ENCODE peak calls at places on chromosome 4, in five cellular contexts. L is fibroblast of pulmonary artery, S is astrocyte of the spinal cord, R is Peyer's patch, W is BE2C. I is an unnamed sample.

GRCh38 chr4:82372874-82373815 is 646 bp downstream of the HNRNPD start:
- DNase-seq in R (peak; percentile 89), S (peak; percentile 59), W (peak; percentile 89), L (peak; percentile 66), I (peak; percentile 61)

GRCh38 chr4:151012836-151013235 is 2.2 kb downstream of the LRBA start:
- DNase-seq in R (peak; percentile 65), W (no peak), L (no peak), S (peak; percentile 10), I (no peak)

GRCh38 chr4:26520728-26521442 is 30.6 kb upstream of the CCKAR start:
- DNase-seq in R (no peak), L (no peak), W (peak; percentile 35), S (no peak), I (no peak)

GRCh38 chr4:150402968-150403367 is 179.0 kb upstream of the MAB21L2 start:
- DNase-seq in R (peak; percentile 62), L (no peak), S (peak; percentile 15), W (peak; percentile 96), I (no peak)

GRCh38 chr4:144174401-144175067 is 34.0 kb upstream of the GYPA start:
- DNase-seq in R (no peak), S (peak; percentile 77), L (peak; percentile 82), W (peak; percentile 10), I (no peak)

GRCh38 chr4:182338731-182339130 is 95.5 kb downstream of the TENM3 start:
- DNase-seq in S (peak; percentile 14), R (no peak), L (no peak), W (no peak), I (no peak)

GRCh38 chr4:169799260-169799659 is 41.5 kb upstream of the HPF1 start:
- DNase-seq in S (no peak), R (no peak), L (no peak), W (no peak), I (no peak)

GRCh38 chr4:108793413-108793812 is 30.6 kb upstream of the ETNPPL start:
- DNase-seq in S (no peak), R (no peak), L (no peak), W (no peak), I (no peak)

GRCh38 chr4:38101563-38101962 is 141.4 kb downstream of the PTTG2 start:
- DNase-seq in S (no peak), W (no peak), L (peak; percentile 55), R (no peak), I (no peak)

GRCh38 chr4:1323635-1324442 is 23.2 kb upstream of the UVSSA start:
- DNase-seq in S (peak; percentile 95), W (no peak), R (no peak), L (peak; percentile 73), I (no peak)

GRCh38 chr4:1327526-1328266 is 19.3 kb upstream of the UVSSA start:
- DNase-seq in W (no peak), L (no peak), R (no peak), S (no peak), I (no peak)

GRCh38 chr4:1325176-1325480 is 21.9 kb upstream of the UVSSA start:
- DNase-seq in R (no peak), W (no peak), L (no peak), S (no peak), I (no peak)

GRCh38 chr4:1326751-1327525 is 20.1 kb upstream of the UVSSA start:
- DNase-seq in L (no peak), R (no peak), W (no peak), S (no peak), I (no peak)

GRCh38 chr4:1325681-1326635 is 21.1 kb upstream of the UVSSA start:
- DNase-seq in S (no peak), L (no peak), W (no peak), R (no peak), I (no peak)
- TF ChIP-seq CTCF in S (no peak), L (no peak), W (no peak), R (no peak), I (no peak)

GRCh38 chr4:98603683-98604573 is 54.5 kb downstream of the TSPAN5 start:
- DNase-seq in S (peak; percentile 68), W (no peak), L (peak; percentile 56), R (no peak), I (no peak)

GRCh38 chr4:98602270-98602669 is 56.1 kb downstream of the TSPAN5 start:
- DNase-seq in S (no peak), L (no peak), R (no peak), W (no peak), I (no peak)

GRCh38 chr4:98604723-98605122 is 53.7 kb downstream of the TSPAN5 start:
- DNase-seq in R (no peak), S (no peak), L (peak; percentile 39), W (no peak), I (no peak)

GRCh38 chr4:98599617-98600016 is 58.8 kb downstream of the TSPAN5 start:
- DNase-seq in S (no peak), R (no peak), W (no peak), L (no peak), I (no peak)

DNA sequence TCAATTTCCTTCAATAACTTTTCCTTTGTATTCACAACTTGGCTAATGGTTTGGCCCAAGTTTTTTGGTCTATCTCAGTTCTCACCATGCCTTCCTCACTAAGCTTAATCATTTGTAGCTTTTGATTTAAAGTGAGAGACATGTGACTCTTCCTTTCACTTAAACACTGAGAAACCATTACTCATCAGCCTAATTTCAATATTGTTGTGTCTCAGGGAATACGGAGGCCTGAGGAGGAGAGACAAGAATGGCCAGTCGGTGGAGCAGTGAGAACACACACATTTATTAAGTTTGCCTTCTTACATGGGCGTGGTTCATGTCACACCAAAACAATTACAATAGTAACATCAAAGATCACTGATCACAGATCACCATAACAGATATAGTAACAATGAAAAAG is 56.7 kb downstream of the TSPAN5 start:
- DNase-seq in W (no peak), R (no peak), S (no peak), L (peak; percentile 39), I (no peak)
- TF ChIP-seq CTCF in W (no peak), R (no peak), S (peak; percentile 8), L (no peak), I (no peak)

DNA sequence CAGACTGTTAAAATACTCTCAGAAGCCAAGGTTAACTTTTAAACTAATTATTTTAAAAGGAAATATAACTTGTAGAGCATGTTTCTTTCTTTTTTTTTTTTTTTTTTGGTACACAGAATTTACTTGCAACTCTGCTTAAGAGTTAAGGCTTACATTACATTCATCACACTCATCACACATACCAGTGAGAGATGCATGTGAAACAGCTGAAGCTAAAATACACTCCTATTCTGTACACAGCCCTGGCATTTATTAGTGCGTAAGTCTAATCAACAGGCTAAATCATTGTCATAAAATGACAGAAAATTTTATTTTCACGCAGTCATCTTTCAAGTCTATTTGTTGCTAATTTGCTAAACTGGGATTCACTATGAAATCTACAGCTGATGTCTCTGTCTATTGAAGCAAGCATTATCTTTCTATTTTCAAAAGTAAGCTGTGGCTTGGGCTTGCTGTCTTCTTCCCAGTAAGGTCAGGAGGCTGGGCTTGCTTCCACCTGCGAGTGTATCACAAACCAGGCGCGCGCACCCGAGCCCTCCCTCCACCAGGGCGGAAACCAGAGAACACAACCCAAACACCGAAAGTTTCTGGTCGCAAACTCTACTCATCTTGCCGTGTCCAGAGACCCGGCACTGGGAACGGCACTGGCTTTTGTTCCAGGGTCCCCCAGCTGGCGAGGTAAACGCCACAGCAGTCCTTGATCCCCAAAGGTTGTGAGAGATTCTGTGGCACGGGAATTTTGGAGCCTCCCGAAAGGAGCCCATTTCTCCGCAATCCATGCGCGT is 3.9 kb downstream of the MAML3 start:
- DNase-seq in S (peak; percentile 60), L (peak; percentile 42), W (peak; percentile 81), R (peak; percentile 88), I (peak; percentile 71)
- TF ChIP-seq CTCF in S (peak; percentile 7), L (no peak), W (peak; percentile 13), R (no peak), I (no peak)

DNA sequence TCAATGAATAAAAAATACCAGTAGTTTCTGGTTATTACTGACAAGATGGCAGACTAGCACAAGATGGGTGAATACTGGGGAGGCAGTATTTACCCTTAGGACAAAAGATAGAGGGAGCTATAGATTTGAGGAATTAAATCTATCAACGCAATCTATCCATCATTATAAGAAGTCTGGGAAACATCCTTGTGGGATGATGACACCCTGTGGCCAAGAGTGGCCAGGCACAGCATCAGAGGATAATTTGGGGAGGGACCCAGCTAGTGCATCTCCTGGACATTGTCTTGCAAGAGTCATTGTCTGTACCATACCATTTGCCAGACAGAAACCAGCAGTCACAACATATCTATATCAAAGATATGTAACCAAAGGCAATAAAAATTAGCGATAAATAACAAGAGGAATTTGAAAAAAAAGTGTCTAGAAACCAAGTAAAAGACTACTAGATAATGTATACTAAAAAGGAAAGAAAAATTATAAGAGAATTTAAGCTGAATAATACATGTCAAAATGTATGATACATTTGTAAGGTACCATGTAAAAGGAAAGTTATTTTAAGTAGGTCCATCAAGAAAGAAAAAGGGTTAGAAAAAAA is 22.9 kb downstream of the KCTD8 start:
- DNase-seq in S (peak; percentile 6), R (no peak), W (peak; percentile 11), L (peak; percentile 50), I (peak; percentile 33)
- TF ChIP-seq CTCF in S (peak; percentile 61), R (no peak), W (peak; percentile 47), L (peak; percentile 69), I (peak; percentile 53)

DNA sequence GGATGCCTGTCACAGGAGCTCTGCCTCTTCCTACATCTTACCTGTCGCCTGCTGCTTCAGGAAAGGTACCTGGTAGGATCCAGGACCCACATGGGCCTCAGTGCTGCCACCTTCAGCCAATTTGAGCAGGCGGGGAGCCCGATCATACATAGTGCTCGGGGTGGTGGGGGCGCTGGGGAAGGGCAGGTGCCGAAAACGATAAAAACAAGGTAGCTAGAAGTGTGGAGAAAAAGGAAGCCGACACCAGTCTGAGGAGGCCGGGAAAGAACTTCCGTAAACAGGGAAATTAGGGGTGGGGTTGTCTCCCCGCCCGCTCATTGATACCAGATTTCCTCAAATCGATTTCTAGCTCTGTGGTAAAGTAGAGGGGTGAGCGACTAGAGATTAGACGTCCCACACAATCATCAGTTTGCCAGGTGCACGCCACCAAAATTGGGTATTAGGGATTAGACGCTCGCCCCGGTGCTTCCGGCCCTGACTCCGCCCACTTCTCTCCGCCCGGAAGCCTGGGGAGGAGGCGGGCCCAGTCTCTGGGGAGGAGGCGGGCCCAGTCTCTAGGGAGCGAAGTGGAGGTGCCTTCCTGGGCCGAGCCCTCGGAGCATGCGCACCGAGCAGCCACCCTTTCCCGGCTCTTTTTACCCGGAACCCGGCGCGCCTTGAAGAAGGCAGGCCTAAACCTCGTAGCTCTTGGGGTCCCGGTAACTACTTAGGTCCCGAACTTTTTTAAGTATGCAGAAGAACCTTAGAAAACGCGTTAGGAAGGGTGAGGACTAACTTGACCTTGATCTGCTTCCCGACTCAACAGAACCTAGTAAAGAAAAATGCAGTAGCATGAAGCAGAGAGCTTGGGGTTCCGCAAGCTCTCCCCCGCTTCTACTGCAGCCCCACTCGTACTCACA is at the start of gene STPG2:
- DNase-seq in S (peak; percentile 92), L (peak; percentile 90), W (peak; percentile 95), R (peak; percentile 98), I (peak; percentile 92)
- TF ChIP-seq CTCF in S (peak; percentile 55), L (peak; percentile 42), W (peak; percentile 50), R (peak; percentile 56), I (peak; percentile 27)

DNA sequence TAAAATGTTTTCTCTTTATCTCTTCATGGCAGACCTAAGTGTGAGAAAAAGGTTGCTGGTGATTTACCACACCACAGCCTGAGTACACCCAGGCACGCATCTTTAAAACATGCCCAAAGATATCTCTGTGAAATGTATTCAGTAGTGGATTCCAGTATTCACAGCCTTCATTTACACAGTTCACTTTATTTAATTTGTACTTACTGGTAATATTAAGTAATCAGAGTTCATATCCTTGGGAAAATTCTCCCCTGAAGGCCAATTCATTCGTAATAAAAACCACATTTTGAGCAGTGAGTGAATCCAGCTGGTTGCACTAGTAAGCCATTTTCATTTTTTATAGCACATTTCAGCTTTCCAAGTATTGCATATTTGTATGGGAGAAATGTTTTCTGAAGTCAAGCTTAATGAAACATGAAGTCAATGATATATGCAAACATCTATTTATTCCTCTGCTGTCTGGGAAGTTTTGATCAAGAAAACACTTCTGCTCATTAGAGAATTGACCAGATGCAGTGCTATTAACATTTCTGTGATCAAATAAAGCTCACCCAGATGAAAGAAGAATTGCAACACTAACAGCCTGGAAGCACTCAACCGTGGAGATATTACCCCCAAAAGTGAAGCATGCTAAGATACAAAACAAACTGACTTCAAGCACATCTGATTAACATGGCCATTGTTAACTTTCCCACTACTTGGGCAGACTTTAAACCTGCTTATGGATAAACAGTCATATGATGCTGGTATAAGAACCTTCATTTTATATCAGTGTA is 73.9 kb upstream of the GUCY1A1 start:
- DNase-seq in R (no peak), W (no peak), S (peak; percentile 24), L (peak; percentile 83), I (no peak)
- TF ChIP-seq CTCF in R (no peak), W (no peak), S (no peak), L (no peak), I (no peak)